ENCODE peak calls at places on chromosomes 5 and 9, in six cellular contexts. V, W, Z, D, F and L are unnamed samples.

GRCh38 chr5:98975682-98976407 is 47.0 kb upstream of the CHD1 start:
- DNase-seq in V (no peak), W (no peak), Z (no peak), D (no peak), F (peak; percentile 5), L (no peak)

GRCh38 chr9:81037889-81038288 is 651.5 kb downstream of the TLE1 start:
- DNase-seq in V (no peak), W (no peak), Z (no peak), D (no peak), F (no peak), L (no peak)

GRCh38 chr5:54524082-54524481 is 6.5 kb downstream of the SNX18 start:
- DNase-seq in V (peak; percentile 24), W (no peak), Z (no peak), D (no peak), F (no peak), L (peak; percentile 32)

GRCh38 chr9:18499987-18500386 is 26.0 kb downstream of the ADAMTSL1 start:
- DNase-seq in V (peak; percentile 83), W (no peak), Z (no peak), D (no peak), F (no peak), L (no peak)

GRCh38 chr5:159216454-159216853 is 7.1 kb upstream of the RNF145 start:
- DNase-seq in V (no peak), W (no peak), Z (no peak), D (no peak), F (no peak), L (no peak)

GRCh38 chr5:102625940-102626339 is 127.1 kb upstream of the SLCO6A1 start:
- DNase-seq in V (no peak), W (no peak), Z (no peak), D (no peak), F (no peak), L (no peak)

GRCh38 chr5:95697781-95698681 is 15.2 kb upstream of the SPATA9 start:
- DNase-seq in V (no peak), W (no peak), Z (no peak), D (no peak), F (no peak), L (no peak)

GRCh38 chr5:80941496-80941895 is 18.7 kb upstream of the RASGRF2 start:
- DNase-seq in V (no peak), W (no peak), Z (no peak), D (no peak), F (no peak), L (no peak)

GRCh38 chr5:180069589-180070247 is 1.8 kb downstream of the RNF130 start:
- DNase-seq in V (peak; percentile 20), W (no peak), Z (peak; percentile 78), D (peak; percentile 20), F (no peak), L (peak; percentile 62)

GRCh38 chr9:96214639-96215038 is 87.3 kb downstream of the HSD17B3 start:
- DNase-seq in V (no peak), W (no peak), Z (no peak), D (no peak), F (no peak), L (no peak)

GRCh38 chr9:133162802-133163558 is 734 bp downstream of the GBGT1 start:
- DNase-seq in V (no peak), W (peak; percentile 80), Z (no peak), D (no peak), F (no peak), L (peak; percentile 44)

GRCh38 chr5:153831976-153832375 is 206.7 kb downstream of the FAM114A2 start:
- DNase-seq in V (peak; percentile 32), W (no peak), Z (no peak), D (peak; percentile 27), F (peak; percentile 49), L (no peak)

GRCh38 chr5:142316681-142317080 is 8.1 kb downstream of the SPRY4 start:
- DNase-seq in V (no peak), W (no peak), Z (no peak), D (no peak), F (no peak), L (no peak)

GRCh38 chr5:27217977-27218376 is 179.6 kb upstream of the CDH9 start:
- DNase-seq in V (no peak), W (no peak), Z (no peak), D (no peak), F (no peak), L (no peak)

GRCh38 chr5:113164016-113164415 is 187.4 kb downstream of the DCP2 start:
- DNase-seq in V (no peak), W (no peak), Z (no peak), D (no peak), F (no peak), L (no peak)

GRCh38 chr5:84378420-84378819 is 6.3 kb downstream of the EDIL3 start:
- DNase-seq in V (peak; percentile 98), W (no peak), Z (no peak), D (peak; percentile 72), F (peak; percentile 90), L (no peak)

GRCh38 chr5:134590992-134591659 is 41.5 kb downstream of the SAR1B start:
- DNase-seq in V (no peak), W (no peak), Z (no peak), D (no peak), F (no peak), L (no peak)

GRCh38 chr5:156438076-156438475 is 111.1 kb downstream of the SGCD start:
- DNase-seq in V (no peak), W (no peak), Z (no peak), D (no peak), F (no peak), L (no peak)
- H3K27ac ChIP-seq in V (no peak overlapping the region), W (no peak overlapping the region), Z (no peak overlapping the region), D (no peak overlapping the region), F (no peak overlapping the region), L (no peak overlapping the region)

DNA sequence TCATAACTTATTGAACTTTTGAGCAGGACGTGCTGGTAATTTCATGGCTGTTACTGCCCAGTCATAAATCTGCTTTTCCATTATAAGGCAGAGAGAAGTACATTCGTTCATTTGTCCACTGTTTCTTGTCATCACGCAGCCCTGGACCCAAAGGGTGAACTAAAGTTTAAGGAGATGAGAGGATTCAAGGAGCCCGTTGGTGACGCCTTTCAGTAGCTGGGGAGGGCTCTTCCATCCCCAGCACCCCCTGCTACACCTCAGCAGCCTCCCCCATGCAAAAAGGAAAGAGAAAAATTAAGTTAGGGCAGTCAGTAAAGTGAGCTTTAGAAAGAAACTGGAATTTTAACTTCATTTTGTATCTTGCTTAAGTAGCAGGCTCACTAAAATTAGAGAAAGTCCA is 2.9 kb downstream of the FOXE1 start:
- DNase-seq in V (no peak), W (no peak), Z (no peak), D (no peak), F (no peak), L (no peak)
- H3K27ac ChIP-seq in V (no peak overlapping the region), W (no peak overlapping the region), Z (no peak overlapping the region), D (no peak overlapping the region), F (no peak overlapping the region), L (no peak overlapping the region)

DNA sequence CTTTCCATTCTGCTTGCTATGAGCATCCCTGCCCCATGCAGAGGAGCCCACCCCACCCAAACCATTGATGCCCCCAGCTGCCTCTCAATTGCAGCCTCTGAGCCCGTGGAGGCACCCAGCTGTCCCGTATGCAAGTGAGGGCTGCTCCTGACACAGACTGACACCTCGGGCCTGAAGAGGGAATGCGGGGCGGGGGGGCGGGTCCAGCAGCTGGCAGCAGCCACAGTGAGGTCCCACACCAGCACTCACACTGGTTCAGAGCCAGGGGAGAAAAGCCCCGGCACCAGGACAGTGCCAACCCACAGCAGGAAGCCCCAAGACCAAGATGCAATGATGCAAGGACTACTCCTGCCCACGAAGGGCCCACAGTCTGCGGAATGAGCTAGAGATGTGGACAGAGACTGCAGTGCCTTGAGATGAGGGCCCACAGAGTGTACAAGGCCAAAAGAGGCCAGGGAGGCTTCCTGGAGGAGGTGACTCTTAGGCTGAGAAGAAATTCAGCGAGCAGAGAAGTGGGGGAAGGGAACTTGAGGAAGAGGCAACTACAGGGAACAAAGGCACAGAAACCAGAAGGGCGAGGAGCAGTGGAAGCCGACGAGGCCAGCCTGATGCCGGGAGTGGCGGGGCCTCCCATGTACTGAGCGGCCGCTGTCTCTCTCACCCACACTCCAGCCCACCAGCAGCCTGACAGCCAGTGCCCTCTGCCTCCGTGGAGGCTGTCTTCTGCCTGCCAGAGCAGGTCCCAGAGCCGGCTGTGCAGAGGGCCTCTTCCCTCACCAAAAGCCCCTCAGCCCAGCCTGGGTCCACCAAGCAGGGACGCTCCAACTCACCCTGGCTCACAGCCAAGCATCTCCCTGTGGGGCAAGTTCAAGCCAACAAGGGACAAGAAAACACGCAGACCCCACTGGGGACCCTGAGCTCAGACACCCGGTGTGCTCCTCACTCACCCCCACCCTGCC is 9.2 kb downstream of the EEIG1 start:
- DNase-seq in V (no peak), W (no peak), Z (peak; percentile 49), D (no peak), F (no peak), L (no peak)
- H3K27ac ChIP-seq in V (no peak overlapping the region), W (peak overlapping the region; percentile 27), Z (no peak overlapping the region), D (peak overlapping the region; percentile 52), F (no peak overlapping the region), L (peak overlapping the region; percentile 95)

DNA sequence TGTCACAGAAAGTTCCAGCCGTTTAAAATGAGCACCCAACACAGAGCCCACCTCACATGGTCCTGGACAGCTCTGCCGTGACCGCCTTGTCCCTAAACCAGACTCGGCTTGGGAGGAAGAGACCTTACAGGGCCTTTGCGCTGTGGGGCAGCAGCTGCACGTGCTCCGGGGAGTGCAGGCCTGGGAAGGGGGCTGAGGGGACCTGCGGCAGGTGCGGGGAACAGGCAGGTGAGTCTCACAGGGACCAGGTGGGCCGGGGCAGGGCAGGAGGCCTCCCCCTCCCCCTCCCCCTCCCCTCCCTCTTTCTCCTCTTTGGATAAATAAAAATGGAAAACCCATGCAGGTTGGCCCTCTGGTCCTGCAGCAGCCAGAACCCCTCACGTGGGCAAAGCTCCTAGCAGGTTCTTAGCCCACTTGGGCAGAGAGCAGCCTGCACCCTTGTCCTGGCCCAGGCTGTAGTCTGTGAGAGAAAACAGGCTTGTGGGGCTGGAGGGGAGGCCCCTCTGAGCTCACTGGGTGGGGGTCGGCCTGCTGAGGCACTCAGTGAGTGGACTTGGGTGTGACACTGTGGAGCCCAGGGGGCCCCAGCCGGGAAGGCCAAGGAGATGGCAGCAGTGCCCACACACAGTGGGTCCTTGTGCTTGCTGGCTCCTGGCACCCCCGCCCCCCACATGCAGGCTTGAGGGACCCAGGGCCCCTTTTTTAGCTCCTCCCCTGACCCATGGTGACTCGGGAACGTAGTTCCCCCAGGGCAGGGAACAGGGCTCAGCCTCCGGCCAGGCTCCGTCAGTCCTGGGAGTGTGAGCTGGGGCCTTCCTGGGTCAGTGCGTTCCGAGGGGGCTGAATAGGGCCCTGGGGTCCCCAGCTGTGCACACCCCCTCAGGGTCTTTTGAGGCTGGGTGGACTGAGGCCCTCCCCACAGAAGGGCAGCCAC is 40.0 kb upstream of the CACNA1B start:
- DNase-seq in V (no peak), W (no peak), Z (no peak), D (no peak), F (no peak), L (no peak)
- H3K27ac ChIP-seq in V (no peak overlapping the region), W (no peak overlapping the region), Z (no peak overlapping the region), D (no peak overlapping the region), F (no peak overlapping the region), L (no peak overlapping the region)